ENCODE peak calls at places on chromosomes 6 and 20, in four cellular contexts. Q is IMR-90, R is Peyer's patch, V is AG04449. J is an unnamed sample.

GRCh38 chr20:36929691-36930090 is 21.8 kb downstream of the SAMHD1 start:
- DNase-seq in Q (no peak), R (no peak), V (no peak), J (no peak)

GRCh38 chr6:100622907-100623692 is 158.4 kb upstream of the SIM1 start:
- DNase-seq in Q (peak), R (no peak), V (peak), J (no peak)

GRCh38 chr6:156849806-156850205 is 72.6 kb downstream of the ARID1B start:
- DNase-seq in Q (no peak), R (no peak), V (no peak), J (no peak)

GRCh38 chr20:7302256-7302655 is 534.8 kb downstream of the BMP2 start:
- DNase-seq in Q (no peak), R (no peak), V (no peak), J (no peak)

GRCh38 chr20:51095755-51096509 is 73.0 kb upstream of the KCNG1 start:
- DNase-seq in Q (no peak), R (no peak), V (no peak), J (no peak)

GRCh38 chr6:158863646-158864045 is 44.5 kb upstream of the EZR start:
- DNase-seq in Q (peak), R (no peak), V (no peak), J (no peak)

GRCh38 chr6:30075094-30075986 is at the start of gene RNF39:
- DNase-seq in Q (no peak), R (no peak), V (no peak), J (no peak)

GRCh38 chr6:101402618-101403002 is 9.1 kb downstream of the GRIK2 start:
- DNase-seq in Q (no peak), R (no peak), V (no peak), J (no peak)

GRCh38 chr6:53041356-53041755 is 23.8 kb upstream of the FBXO9 start:
- DNase-seq in Q (peak), R (no peak), V (peak), J (no peak)

GRCh38 chr20:60053125-60053812 is 95.0 kb downstream of the CDH26 start:
- DNase-seq in Q (no peak), R (no peak), V (no peak), J (no peak)

GRCh38 chr6:124512431-124512830 is 449.8 kb upstream of the RNF217 start:
- DNase-seq in Q (no peak), R (no peak), V (no peak), J (no peak)

GRCh38 chr6:148075352-148075751 is 267.3 kb upstream of the SASH1 start:
- DNase-seq in Q (no peak), R (no peak), V (no peak), J (no peak)

GRCh38 chr20:59121714-59122376 is 41.8 kb upstream of the ZNF831 start:
- DNase-seq in Q (no peak), R (no peak), V (no peak), J (no peak)

GRCh38 chr6:97958143-97958542 is 675.1 kb upstream of the MMS22L start:
- DNase-seq in Q (no peak), R (no peak), V (no peak), J (no peak)

GRCh38 chr6:111727798-111728197 is 122.1 kb upstream of the TRAF3IP2 start:
- DNase-seq in Q (peak), R (no peak), V (no peak), J (no peak)

GRCh38 chr20:47956261-47956995 is 171.1 kb upstream of the SULF2 start:
- DNase-seq in Q (no peak), R (no peak), V (no peak), J (no peak)

GRCh38 chr20:54140927-54141566 is 32.7 kb downstream of the CYP24A1 start:
- DNase-seq in Q (peak), R (no peak), V (no peak), J (no peak)

GRCh38 chr20:16258766-16259165 is 314.5 kb downstream of the KIF16B start:
- DNase-seq in Q (no peak), R (no peak), V (no peak), J (no peak)

GRCh38 chr6:55922406-55922805 is 47.0 kb upstream of the BMP5 start:
- DNase-seq in Q (no peak), R (no peak), V (no peak), J (no peak)

GRCh38 chr20:45097485-45098095 is 3.3 kb downstream of the KCNS1 start:
- DNase-seq in Q (no peak), R (peak), V (no peak), J (no peak)

GRCh38 chr6:100230976-100231316 is 233.8 kb downstream of the SIM1 start:
- DNase-seq in Q (peak), R (no peak), V (no peak), J (no peak)

GRCh38 chr6:49326337-49326736 is 136.7 kb downstream of the MMUT start:
- DNase-seq in Q (peak), R (no peak), V (peak), J (no peak)

GRCh38 chr20:53629436-53629835 is 35.8 kb upstream of the ZNF217 start:
- DNase-seq in Q (no peak), R (no peak), V (no peak), J (no peak)

GRCh38 chr20:47566269-47566668 is 64.6 kb downstream of the NCOA3 start:
- DNase-seq in Q (no peak), R (no peak), V (no peak), J (no peak)

GRCh38 chr20:45892049-45892816 is 1.1 kb downstream of the CTSA start:
- DNase-seq in Q (peak), R (no peak), V (no peak), J (no peak)

GRCh38 chr6:81450180-81450579 is 302.3 kb downstream of the TENT5A start:
- DNase-seq in Q (peak), R (no peak), V (peak), J (peak)

DNA sequence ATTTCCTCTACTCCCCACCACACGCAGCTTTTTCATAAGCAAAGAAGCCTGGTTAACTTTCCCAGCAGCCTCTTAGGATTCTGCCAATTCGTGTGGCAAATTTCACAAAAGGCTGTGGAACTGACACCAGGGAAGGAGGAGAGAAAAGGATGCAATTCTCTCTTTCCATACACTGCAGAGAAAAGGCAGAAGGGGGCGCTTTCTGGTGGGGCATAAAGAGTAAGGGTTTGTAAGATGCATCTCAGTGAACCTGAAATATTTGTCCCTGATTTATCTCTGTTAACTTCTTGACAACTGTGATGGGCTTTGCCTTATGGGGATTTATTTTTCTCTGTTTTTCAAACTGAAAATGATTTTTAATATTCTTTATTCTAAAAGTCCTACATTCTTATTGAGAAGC is 45.5 kb upstream of the GLP1R start:
- DNase-seq in Q (no peak), R (no peak), V (no peak), J (no peak)
- TF ChIP-seq CTCF in Q (no peak), R (no peak), V (no peak), J (peak)

GRCh38 chr6:130453230-130453629 is 87.4 kb downstream of the TMEM200A start:
- DNase-seq in Q (peak), R (no peak), V (no peak), J (no peak)

GRCh38 chr6:130460934-130461333 is 95.1 kb downstream of the TMEM200A start:
- DNase-seq in Q (no peak), R (no peak), V (no peak), J (no peak)

GRCh38 chr6:130452336-130452735 is 86.5 kb downstream of the TMEM200A start:
- DNase-seq in Q (no peak), R (no peak), V (no peak), J (no peak)

GRCh38 chr6:130459316-130459715 is 93.5 kb downstream of the TMEM200A start:
- DNase-seq in Q (no peak), R (no peak), V (no peak), J (no peak)

DNA sequence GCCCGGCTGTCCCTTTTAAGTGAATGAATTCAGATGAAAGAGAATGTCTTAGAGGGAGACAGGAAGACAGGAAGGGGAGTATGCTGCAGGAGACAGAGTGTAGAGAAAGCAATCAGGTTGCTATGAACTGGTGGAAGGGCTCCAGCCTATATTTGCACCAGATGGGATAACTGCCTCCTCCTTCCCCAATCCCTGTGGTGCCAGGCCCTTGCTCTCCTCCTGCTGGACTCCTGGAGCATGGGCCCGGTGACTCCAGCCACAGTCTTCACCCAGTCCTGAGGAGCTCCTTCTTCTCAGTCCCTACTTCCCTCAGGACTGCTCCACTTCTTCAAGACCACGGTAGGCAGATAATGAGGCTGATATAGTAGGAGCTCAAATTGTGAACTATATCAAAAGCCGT is 91.8 kb downstream of the TMEM200A start:
- DNase-seq in Q (no peak), R (no peak), V (no peak), J (peak)
- TF ChIP-seq CTCF in Q (no peak), R (no peak), V (peak), J (peak)

GRCh38 chr6:25671652-25672051 is 19.6 kb downstream of the SCGN start:
- DNase-seq in Q (no peak), R (no peak), V (no peak), J (no peak)

GRCh38 chr6:25675172-25675571 is 23.2 kb downstream of the SCGN start:
- DNase-seq in Q (no peak), R (no peak), V (no peak), J (no peak)

GRCh38 chr6:25670208-25670607 is 18.2 kb downstream of the SCGN start:
- DNase-seq in Q (no peak), R (no peak), V (no peak), J (no peak)

GRCh38 chr6:25665455-25665854 is 13.4 kb downstream of the SCGN start:
- DNase-seq in Q (no peak), R (no peak), V (no peak), J (no peak)

GRCh38 chr6:25670793-25671513 is 18.9 kb downstream of the SCGN start:
- DNase-seq in Q (no peak), R (no peak), V (no peak), J (no peak)
- TF ChIP-seq CTCF in Q (no peak), R (no peak), V (no peak), J (no peak)

DNA sequence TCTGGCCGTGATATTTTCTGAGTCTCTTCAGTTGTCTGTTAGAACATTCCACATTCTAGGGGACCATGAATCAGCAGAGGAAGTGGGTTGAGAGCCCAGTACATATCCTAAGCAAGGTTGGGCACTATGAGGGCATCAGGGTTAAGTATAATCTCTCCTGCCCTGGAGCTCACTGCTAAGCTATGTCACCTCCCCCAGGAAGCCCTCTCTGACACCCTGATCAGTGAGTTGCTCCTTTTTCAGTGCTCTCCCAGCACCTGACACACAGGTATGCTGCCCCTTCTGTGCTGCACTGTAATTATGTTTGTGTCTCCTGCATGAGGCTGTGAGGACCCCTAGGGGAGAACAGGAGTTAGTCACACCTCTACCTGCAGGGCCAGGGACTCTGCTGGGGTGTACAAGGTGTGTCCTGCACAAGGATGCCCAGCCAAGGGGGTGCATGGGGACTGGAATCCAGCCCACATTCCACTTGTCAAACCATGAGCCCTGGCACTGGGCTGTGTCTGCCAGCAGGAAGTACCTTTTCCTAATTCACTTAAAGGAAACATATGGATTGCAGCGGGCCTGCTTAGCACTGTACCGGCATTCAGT is 3.9 kb downstream of the RAB44 start:
- DNase-seq in Q (no peak), R (no peak), V (no peak), J (no peak)
- TF ChIP-seq CTCF in Q (no peak), R (no peak), V (no peak), J (no peak)

DNA sequence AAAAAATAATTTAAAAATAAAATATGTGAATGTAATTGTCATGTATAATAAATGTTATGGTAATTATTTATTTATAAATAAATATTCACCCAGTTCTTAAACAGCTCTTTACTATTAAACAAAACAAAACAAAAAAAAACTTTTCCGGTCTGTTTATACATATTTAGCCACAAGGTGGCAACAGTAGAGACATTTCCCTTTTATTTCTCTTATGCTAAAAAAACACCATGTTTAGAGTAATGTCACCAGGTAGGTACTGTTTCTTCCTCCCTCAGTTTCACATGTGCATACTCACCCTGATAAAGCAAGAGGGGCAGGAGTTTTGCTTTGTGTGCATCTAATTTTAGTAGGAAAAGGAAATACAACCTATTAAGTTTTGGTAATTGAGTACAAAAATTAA is 610.4 kb upstream of the IMPG1 start:
- DNase-seq in Q (peak), R (no peak), V (no peak), J (no peak)
- TF ChIP-seq CTCF in Q (peak), R (no peak), V (no peak), J (peak)

GRCh38 chr6:163264662-163265035 is 149.9 kb upstream of the QKI start:
- DNase-seq in Q (no peak), R (no peak), V (no peak), J (no peak)
- TF ChIP-seq CTCF in Q (no peak), R (no peak), V (no peak), J (no peak)

DNA sequence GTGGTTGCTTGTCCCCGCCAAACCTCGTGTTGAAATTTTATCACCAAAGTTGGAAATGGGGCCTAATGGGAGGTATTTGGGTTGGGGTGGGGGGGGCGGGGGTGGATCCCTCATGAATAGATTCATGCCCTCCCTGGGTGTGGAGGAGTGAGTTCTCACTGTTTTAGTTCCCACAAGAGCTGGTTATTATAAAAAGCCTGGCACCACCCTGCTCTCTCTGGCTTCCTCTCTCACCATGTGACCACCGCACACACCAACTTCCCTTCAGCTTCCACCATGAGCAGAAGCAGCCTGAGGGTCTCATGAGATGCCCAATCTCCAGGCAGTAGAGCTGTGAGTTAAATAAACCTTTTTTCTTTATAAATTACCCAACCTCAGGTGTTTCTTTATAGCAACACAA is 111.3 kb downstream of the PRDM1 start:
- DNase-seq in Q (no peak), R (no peak), V (no peak), J (no peak)
- TF ChIP-seq CTCF in Q (no peak), R (no peak), V (no peak), J (no peak)

GRCh38 chr6:25732468-25733198 is 21.9 kb upstream of the SLC17A4 start:
- DNase-seq in Q (no peak), R (no peak), V (no peak), J (no peak)
- TF ChIP-seq CTCF in Q (no peak), R (no peak), V (no peak), J (no peak)

DNA sequence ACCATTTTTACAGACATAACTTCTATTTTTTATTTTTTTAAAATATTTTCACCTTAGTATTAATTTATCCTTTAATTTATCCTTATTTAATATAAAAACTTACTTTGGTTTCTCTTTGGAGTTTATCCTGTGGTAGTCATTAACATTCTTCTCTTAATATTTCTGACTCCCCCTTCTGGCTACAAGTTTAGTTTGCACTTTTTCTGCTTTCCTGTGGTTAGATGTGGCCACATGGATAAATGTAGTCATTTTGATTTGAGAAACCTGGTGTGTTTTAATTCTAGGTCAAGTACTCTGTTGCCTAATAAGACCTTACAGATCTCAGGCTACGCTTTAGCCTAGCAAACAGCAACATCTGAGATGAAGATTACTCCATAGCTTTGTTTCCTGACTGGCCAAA is 1187.5 kb downstream of the HACE1 start:
- DNase-seq in Q (no peak), R (no peak), V (no peak), J (no peak)
- TF ChIP-seq CTCF in Q (no peak), R (no peak), V (no peak), J (no peak)

J was measured in AG09319.